ENCODE peak calls at places on chromosomes 6 and 20, in eight cellular contexts. D is RPMI7951; T is CD8-positive, alpha-beta T cell; E is uterus; I is heart left ventricle; U is NCI-H524; K is lung microvascular endothelial cell; F is stimulated activated CD4-positive, alpha-beta T cell treated with anti-CD3 and anti-CD28 coated beads, Interleukin-1b, Interleukin-23, amount 100 ng/mL, for 48 hours. G is an unnamed sample.

GRCh38 chr6:56938634-56939294 is 16.1 kb upstream of the BEND6 start:
- DNase-seq in U (no peak), I (peak), E (peak), K (peak), F (peak), T (no peak), D (peak), G (peak)

GRCh38 chr6:119881416-119881815 is 531.9 kb upstream of the MAN1A1 start:
- DNase-seq in F (no peak), E (no peak), I (no peak), T (no peak), K (no peak), D (peak), U (peak), G (no peak)

GRCh38 chr6:18277181-18278006 is 13.1 kb upstream of the DEK start:
- DNase-seq in F (no peak), T (no peak), D (no peak), E (no peak), U (peak), I (no peak), K (no peak), G (no peak)

GRCh38 chr6:129280719-129281118 is 397.8 kb downstream of the LAMA2 start:
- DNase-seq in U (peak), K (no peak), T (peak), E (no peak), D (no peak), F (peak), I (peak), G (no peak)

GRCh38 chr6:85449388-85449817 is 480 bp upstream of the NT5E start:
- DNase-seq in F (peak), U (peak), D (peak), K (peak), I (peak), E (peak), T (peak), G (peak)

GRCh38 chr20:43451400-43451799 is 6.3 kb upstream of the SRSF6 start:
- DNase-seq in T (no peak), F (no peak), E (no peak), K (no peak), U (no peak), I (no peak), D (no peak), G (no peak)

GRCh38 chr6:129644567-129645015 is 65.4 kb downstream of the ARHGAP18 start:
- DNase-seq in K (peak), I (no peak), E (no peak), D (peak), U (peak), T (no peak), F (no peak), G (peak)

GRCh38 chr6:127566671-127567070 is 10.3 kb upstream of the C6orf58 start:
- DNase-seq in D (no peak), F (no peak), I (no peak), U (no peak), E (no peak), K (no peak), T (no peak), G (no peak)

GRCh38 chr20:60977896-60978295 is 274.2 kb upstream of the CDH4 start:
- DNase-seq in D (no peak), T (no peak), I (no peak), E (no peak), K (no peak), U (peak), F (no peak), G (no peak)

GRCh38 chr6:108114861-108115597 is 40.5 kb upstream of the OSTM1 start:
- DNase-seq in U (peak), K (peak), T (peak), D (peak), I (peak), E (peak), F (peak), G (peak)

GRCh38 chr6:157755752-157756411 is 67.2 kb upstream of the SNX9 start:
- DNase-seq in U (no peak), K (no peak), T (peak), E (no peak), I (no peak), D (no peak), F (peak), G (no peak)

GRCh38 chr6:51514396-51515051 is 572.9 kb downstream of the PKHD1 start:
- DNase-seq in E (no peak), F (no peak), I (no peak), K (no peak), T (no peak), D (peak), U (no peak), G (no peak)

GRCh38 chr6:43181621-43181941 is 415 bp upstream of the CUL9 start:
- DNase-seq in T (no peak), U (no peak), D (no peak), E (no peak), K (no peak), I (no peak), F (no peak), G (no peak)

GRCh38 chr6:80366721-80367120 is 260.2 kb downstream of the BCKDHB start:
- DNase-seq in T (no peak), E (peak), I (peak), F (no peak), K (peak), D (peak), U (peak), G (peak)

GRCh38 chr6:12313992-12314589 is 23.9 kb downstream of the EDN1 start:
- DNase-seq in D (peak), E (no peak), I (no peak), T (no peak), U (no peak), F (no peak), K (peak), G (peak)

GRCh38 chr6:84193140-84193708 is 34.2 kb downstream of the CEP162 start:
- DNase-seq in K (peak), D (peak), E (no peak), U (no peak), F (no peak), I (no peak), T (no peak), G (peak)

GRCh38 chr20:23039136-23039875 is 4.2 kb downstream of the SSTR4 start:
- DNase-seq in U (no peak), D (no peak), E (no peak), K (no peak), I (no peak), T (no peak), F (no peak), G (no peak)

GRCh38 chr6:115460913-115461312 is 599.8 kb downstream of the FRK start:
- DNase-seq in E (no peak), T (no peak), I (no peak), K (no peak), F (no peak), U (no peak), D (no peak), G (no peak)

GRCh38 chr20:24663496-24663895 is 194.1 kb downstream of the SYNDIG1 start:
- DNase-seq in T (no peak), D (no peak), U (no peak), I (no peak), F (no peak), K (no peak), E (no peak), G (no peak)

GRCh38 chr20:38214256-38214870 is 46.2 kb downstream of the KIAA1755 start:
- DNase-seq in D (no peak), T (no peak), U (no peak), K (no peak), I (no peak), F (no peak), E (no peak), G (no peak)

GRCh38 chr20:62792182-62792939 is 3.9 kb upstream of the MRGBP start:
- DNase-seq in K (no peak), I (no peak), F (no peak), D (peak), T (no peak), U (no peak), E (no peak), G (no peak)

GRCh38 chr6:15329154-15329781 is 83.4 kb downstream of the JARID2 start:
- DNase-seq in K (no peak), I (peak), T (no peak), F (no peak), E (no peak), D (peak), U (peak), G (no peak)

GRCh38 chr20:57738484-57738883 is 28.7 kb upstream of the PMEPA1 start:
- DNase-seq in E (no peak), D (peak), U (no peak), K (no peak), I (no peak), T (no peak), F (no peak), G (no peak)

GRCh38 chr6:119137194-119138072 is 59.0 kb upstream of the FAM184A start:
- DNase-seq in I (no peak), F (no peak), T (no peak), E (no peak), K (no peak), U (no peak), D (no peak), G (no peak)

GRCh38 chr6:108694816-108695215 is 134.1 kb downstream of the FOXO3 start:
- DNase-seq in K (no peak), E (no peak), D (peak), U (no peak), T (no peak), I (no peak), F (no peak), G (no peak)